ENCODE peak calls at places on chromosomes 13 and 19, in eight cellular contexts. One of them, this sample, is unnamed.

GRCh38 chr13:84050551-84050950 is 168.3 kb upstream of the SLITRK1 start:
- DNase-seq in fibroblast of lung: no peak
- DNase-seq in CD8-positive, alpha-beta memory T cell: no peak
- DNase-seq in sigmoid colon: no peak
- DNase-seq in CD8-positive, alpha-beta T cell: no peak
- DNase-seq in stomach: no peak
- DNase-seq in Peyer's patch: no peak
- DNase-seq in heart left ventricle: no peak
- DNase-seq in this sample: no peak

GRCh38 chr13:105773887-105774538 is 761.4 kb downstream of the EFNB2 start:
- DNase-seq in sigmoid colon: no peak
- DNase-seq in fibroblast of lung: peak; percentile 30
- DNase-seq in stomach: no peak
- DNase-seq in CD8-positive, alpha-beta memory T cell: no peak
- DNase-seq in CD8-positive, alpha-beta T cell: no peak
- DNase-seq in heart left ventricle: no peak
- DNase-seq in Peyer's patch: no peak
- DNase-seq in this sample: no peak

GRCh38 chr13:113852536-113853517 is 11.0 kb downstream of the GAS6 start:
- DNase-seq in Peyer's patch: peak; percentile 55
- DNase-seq in stomach: no peak
- DNase-seq in CD8-positive, alpha-beta T cell: no peak
- DNase-seq in fibroblast of lung: no peak
- DNase-seq in sigmoid colon: no peak
- DNase-seq in CD8-positive, alpha-beta memory T cell: no peak
- DNase-seq in heart left ventricle: peak; percentile 16
- DNase-seq in this sample: peak; percentile 63

GRCh38 chr13:23695711-23696512 is 125.7 kb downstream of the TNFRSF19 start:
- DNase-seq in fibroblast of lung: no peak
- DNase-seq in stomach: no peak
- DNase-seq in Peyer's patch: peak; percentile 59
- DNase-seq in heart left ventricle: no peak
- DNase-seq in sigmoid colon: no peak
- DNase-seq in CD8-positive, alpha-beta memory T cell: peak; percentile 26
- DNase-seq in CD8-positive, alpha-beta T cell: peak; percentile 55
- DNase-seq in this sample: peak; percentile 50

GRCh38 chr13:29546662-29547061 is 48.8 kb downstream of the SLC7A1 start:
- DNase-seq in heart left ventricle: no peak
- DNase-seq in fibroblast of lung: no peak
- DNase-seq in sigmoid colon: no peak
- DNase-seq in stomach: no peak
- DNase-seq in CD8-positive, alpha-beta T cell: no peak
- DNase-seq in Peyer's patch: no peak
- DNase-seq in CD8-positive, alpha-beta memory T cell: no peak
- DNase-seq in this sample: no peak

GRCh38 chr19:2602391-2603181 is 99.9 kb downstream of the GNG7 start:
- DNase-seq in sigmoid colon: peak; percentile 98
- DNase-seq in Peyer's patch: peak; percentile 67
- DNase-seq in stomach: peak; percentile 77
- DNase-seq in fibroblast of lung: peak; percentile 94
- DNase-seq in CD8-positive, alpha-beta memory T cell: no peak
- DNase-seq in heart left ventricle: peak; percentile 82
- DNase-seq in CD8-positive, alpha-beta T cell: no peak
- DNase-seq in this sample: peak; percentile 43

GRCh38 chr13:50126378-50127016 is 111.3 kb downstream of the KCNRG start:
- DNase-seq in CD8-positive, alpha-beta memory T cell: no peak
- DNase-seq in sigmoid colon: no peak
- DNase-seq in Peyer's patch: peak; percentile 55
- DNase-seq in heart left ventricle: no peak
- DNase-seq in CD8-positive, alpha-beta T cell: no peak
- DNase-seq in stomach: no peak
- DNase-seq in fibroblast of lung: peak; percentile 71
- DNase-seq in this sample: no peak

GRCh38 chr13:48222358-48223015 is 10.5 kb upstream of the ITM2B start:
- DNase-seq in CD8-positive, alpha-beta T cell: no peak
- DNase-seq in fibroblast of lung: peak; percentile 76
- DNase-seq in stomach: no peak
- DNase-seq in sigmoid colon: peak; percentile 73
- DNase-seq in Peyer's patch: peak; percentile 62
- DNase-seq in CD8-positive, alpha-beta memory T cell: no peak
- DNase-seq in heart left ventricle: peak; percentile 25
- DNase-seq in this sample: peak; percentile 60

GRCh38 chr13:20331949-20332348 is 99.8 kb upstream of the GJB6 start:
- DNase-seq in heart left ventricle: no peak
- DNase-seq in CD8-positive, alpha-beta memory T cell: no peak
- DNase-seq in CD8-positive, alpha-beta T cell: no peak
- DNase-seq in sigmoid colon: no peak
- DNase-seq in stomach: no peak
- DNase-seq in fibroblast of lung: no peak
- DNase-seq in Peyer's patch: no peak
- DNase-seq in this sample: no peak

GRCh38 chr19:1038995-1039645 is 787 bp upstream of the ABCA7 start:
- DNase-seq in stomach: no peak
- DNase-seq in CD8-positive, alpha-beta T cell: no peak
- DNase-seq in fibroblast of lung: peak; percentile 44
- DNase-seq in sigmoid colon: no peak
- DNase-seq in Peyer's patch: no peak
- DNase-seq in heart left ventricle: no peak
- DNase-seq in CD8-positive, alpha-beta memory T cell: no peak
- DNase-seq in this sample: no peak

GRCh38 chr19:27736225-27736624 is 1476.7 kb downstream of the UQCRFS1 start:
- DNase-seq in sigmoid colon: no peak
- DNase-seq in Peyer's patch: no peak
- DNase-seq in CD8-positive, alpha-beta memory T cell: no peak
- DNase-seq in fibroblast of lung: no peak
- DNase-seq in heart left ventricle: no peak
- DNase-seq in CD8-positive, alpha-beta T cell: no peak
- DNase-seq in stomach: no peak
- DNase-seq in this sample: no peak

DNA sequence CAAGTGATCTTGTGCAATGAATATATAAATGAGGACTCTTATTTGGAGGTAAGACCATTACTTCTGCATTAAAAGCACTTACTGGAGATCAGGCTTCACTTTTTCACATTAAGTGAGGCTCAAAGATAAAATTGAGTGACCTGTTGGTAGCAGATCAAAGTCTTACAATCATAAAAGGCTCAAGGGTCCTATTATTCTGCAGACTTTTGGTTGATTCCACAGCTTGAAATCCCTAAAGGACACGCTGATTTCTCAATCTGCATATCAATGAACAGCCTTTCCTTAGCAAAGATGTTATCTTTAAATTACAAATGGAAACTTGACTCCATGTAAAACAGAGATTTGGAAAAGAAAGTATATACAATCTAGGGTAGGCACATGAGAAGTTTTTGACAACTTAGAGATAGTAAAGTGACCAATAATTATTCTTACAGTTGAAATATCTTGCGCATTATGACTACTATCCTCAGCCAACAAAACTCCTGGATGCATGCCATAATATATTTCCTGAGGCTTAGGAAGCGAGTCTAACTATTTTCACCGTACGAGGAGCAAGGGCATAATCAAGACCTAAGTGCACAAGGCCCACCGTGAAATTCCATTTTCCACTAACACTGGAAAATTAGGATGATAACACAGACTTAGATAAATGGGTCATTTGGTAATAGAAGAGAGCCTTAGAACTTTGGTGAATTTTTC is 640.7 kb downstream of the LIG4 start:
- DNase-seq in stomach: no peak
- DNase-seq in heart left ventricle: no peak
- DNase-seq in CD8-positive, alpha-beta memory T cell: no peak
- DNase-seq in sigmoid colon: no peak
- DNase-seq in CD8-positive, alpha-beta T cell: no peak
- DNase-seq in Peyer's patch: no peak
- DNase-seq in fibroblast of lung: peak; percentile 26
- DNase-seq in this sample: no peak
- H3K4me3 ChIP-seq in stomach: no peak overlapping the region
- H3K4me3 ChIP-seq in heart left ventricle: no peak overlapping the region
- H3K4me3 ChIP-seq in CD8-positive, alpha-beta memory T cell: no peak overlapping the region
- H3K4me3 ChIP-seq in sigmoid colon: no peak overlapping the region
- H3K4me3 ChIP-seq in CD8-positive, alpha-beta T cell: no peak overlapping the region
- H3K4me3 ChIP-seq in Peyer's patch: no peak overlapping the region
- H3K4me3 ChIP-seq in fibroblast of lung: no peak overlapping the region
- H3K4me3 ChIP-seq in this sample: no peak overlapping the region

GRCh38 chr19:57599761-57600383 is at the start of gene ZNF530:
- DNase-seq in Peyer's patch: peak; percentile 97
- DNase-seq in heart left ventricle: peak; percentile 96
- DNase-seq in fibroblast of lung: peak; percentile 93
- DNase-seq in CD8-positive, alpha-beta T cell: peak; percentile 77
- DNase-seq in CD8-positive, alpha-beta memory T cell: peak; percentile 79
- DNase-seq in stomach: peak; percentile 96
- DNase-seq in sigmoid colon: peak; percentile 97
- DNase-seq in this sample: peak; percentile 94

DNA sequence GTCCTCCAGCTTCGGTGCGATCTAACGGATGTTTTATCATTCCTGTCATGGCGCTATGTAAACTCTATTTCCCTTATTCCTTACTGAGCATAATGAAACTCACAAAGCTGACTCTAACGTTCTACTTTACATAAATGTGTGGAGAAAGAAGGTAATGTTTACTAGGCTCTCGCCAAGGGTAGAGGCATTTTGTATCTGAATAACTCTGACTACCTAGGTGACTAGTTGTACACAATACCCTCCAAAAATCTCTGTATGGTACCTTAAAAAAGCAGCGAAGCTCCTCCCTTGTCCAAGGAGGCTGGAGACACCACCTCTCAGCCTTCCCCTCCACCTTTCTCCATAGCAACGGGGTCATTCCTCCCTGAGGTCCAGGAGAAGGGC is 316 bp upstream of the ZNF530 start:
- DNase-seq in CD8-positive, alpha-beta memory T cell: no peak
- DNase-seq in stomach: no peak
- DNase-seq in sigmoid colon: no peak
- DNase-seq in fibroblast of lung: no peak
- DNase-seq in CD8-positive, alpha-beta T cell: no peak
- DNase-seq in heart left ventricle: no peak
- DNase-seq in Peyer's patch: no peak
- DNase-seq in this sample: no peak
- H3K27ac ChIP-seq in CD8-positive, alpha-beta memory T cell: no peak overlapping the region
- H3K27ac ChIP-seq in stomach: no peak overlapping the region
- H3K27ac ChIP-seq in sigmoid colon: peak overlapping the region; percentile 55
- H3K27ac ChIP-seq in fibroblast of lung: no peak overlapping the region
- H3K27ac ChIP-seq in CD8-positive, alpha-beta T cell: peak overlapping the region; percentile 16
- H3K27ac ChIP-seq in heart left ventricle: peak overlapping the region; percentile 40
- H3K27ac ChIP-seq in Peyer's patch: peak overlapping the region; percentile 40
- H3K27ac ChIP-seq in this sample: no peak overlapping the region

DNA sequence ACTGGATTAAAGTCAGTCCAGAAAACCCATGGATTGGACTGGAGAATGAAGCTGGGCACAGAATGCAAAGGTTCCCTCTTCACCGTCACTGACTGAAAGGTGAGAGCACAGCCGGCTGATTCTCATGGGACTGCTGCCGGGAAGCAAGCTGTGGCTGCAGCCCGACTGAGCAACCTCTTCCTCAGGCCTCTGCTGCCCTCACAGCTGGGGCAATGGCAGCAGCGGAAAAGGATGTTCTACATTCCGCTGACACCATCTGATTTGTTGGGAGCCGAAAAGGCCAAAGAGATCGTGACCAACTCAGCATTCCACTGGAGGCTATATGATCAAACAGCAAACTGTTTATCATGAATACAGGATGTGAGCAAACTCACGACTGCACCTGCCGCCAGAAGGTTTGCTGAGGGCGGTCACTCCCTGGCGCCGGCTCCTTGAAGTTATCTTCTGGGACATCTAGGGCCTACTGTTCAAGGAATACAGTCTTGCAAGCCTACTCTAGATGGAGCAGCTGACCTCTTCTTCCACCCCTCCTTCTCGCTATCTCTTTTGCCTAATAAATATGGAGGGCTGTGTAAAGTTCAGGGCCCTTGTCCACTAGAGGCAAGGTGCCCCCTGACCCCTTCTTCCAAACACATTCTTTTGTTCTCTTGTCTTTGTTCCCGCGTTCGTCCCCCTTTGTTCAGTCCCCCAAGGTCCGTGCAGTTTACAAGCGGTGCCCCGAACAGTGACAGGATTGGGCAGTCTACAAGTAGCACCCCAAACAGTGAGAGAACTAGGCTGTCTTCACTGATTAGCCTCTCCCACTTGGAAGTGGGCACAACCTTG is 19.6 kb upstream of the SIGLEC6 start:
- DNase-seq in sigmoid colon: no peak
- DNase-seq in CD8-positive, alpha-beta T cell: no peak
- DNase-seq in fibroblast of lung: no peak
- DNase-seq in CD8-positive, alpha-beta memory T cell: no peak
- DNase-seq in heart left ventricle: no peak
- DNase-seq in Peyer's patch: no peak
- DNase-seq in stomach: no peak
- DNase-seq in this sample: no peak
- H3K4me3 ChIP-seq in sigmoid colon: no peak overlapping the region
- H3K4me3 ChIP-seq in CD8-positive, alpha-beta T cell: no peak overlapping the region
- H3K4me3 ChIP-seq in fibroblast of lung: no peak overlapping the region
- H3K4me3 ChIP-seq in CD8-positive, alpha-beta memory T cell: no peak overlapping the region
- H3K4me3 ChIP-seq in heart left ventricle: no peak overlapping the region
- H3K4me3 ChIP-seq in Peyer's patch: peak overlapping the region; percentile 37
- H3K4me3 ChIP-seq in stomach: no peak overlapping the region
- H3K4me3 ChIP-seq in this sample: no peak overlapping the region

GRCh38 chr19:18470787-18471186 is 32.9 kb upstream of the ISYNA1 start:
- DNase-seq in fibroblast of lung: no peak
- DNase-seq in heart left ventricle: no peak
- DNase-seq in stomach: no peak
- DNase-seq in CD8-positive, alpha-beta T cell: no peak
- DNase-seq in CD8-positive, alpha-beta memory T cell: no peak
- DNase-seq in Peyer's patch: no peak
- DNase-seq in sigmoid colon: no peak
- DNase-seq in this sample: no peak

GRCh38 chr19:18473706-18474087 is 35.8 kb upstream of the ISYNA1 start:
- DNase-seq in heart left ventricle: no peak
- DNase-seq in stomach: no peak
- DNase-seq in fibroblast of lung: no peak
- DNase-seq in CD8-positive, alpha-beta T cell: no peak
- DNase-seq in sigmoid colon: no peak
- DNase-seq in Peyer's patch: no peak
- DNase-seq in CD8-positive, alpha-beta memory T cell: no peak
- DNase-seq in this sample: no peak

GRCh38 chr19:18475004-18475453 is 37.1 kb upstream of the ISYNA1 start:
- DNase-seq in fibroblast of lung: no peak
- DNase-seq in Peyer's patch: no peak
- DNase-seq in CD8-positive, alpha-beta T cell: no peak
- DNase-seq in heart left ventricle: no peak
- DNase-seq in sigmoid colon: peak; percentile 64
- DNase-seq in CD8-positive, alpha-beta memory T cell: peak; percentile 35
- DNase-seq in stomach: no peak
- DNase-seq in this sample: peak; percentile 50

GRCh38 chr19:18474366-18474887 is 36.5 kb upstream of the ISYNA1 start:
- DNase-seq in Peyer's patch: no peak
- DNase-seq in sigmoid colon: no peak
- DNase-seq in heart left ventricle: no peak
- DNase-seq in stomach: no peak
- DNase-seq in fibroblast of lung: no peak
- DNase-seq in CD8-positive, alpha-beta T cell: no peak
- DNase-seq in CD8-positive, alpha-beta memory T cell: no peak
- DNase-seq in this sample: no peak

GRCh38 chr19:18473003-18473705 is 35.2 kb upstream of the ISYNA1 start:
- DNase-seq in CD8-positive, alpha-beta T cell: no peak
- DNase-seq in stomach: no peak
- DNase-seq in CD8-positive, alpha-beta memory T cell: no peak
- DNase-seq in sigmoid colon: no peak
- DNase-seq in Peyer's patch: no peak
- DNase-seq in fibroblast of lung: no peak
- DNase-seq in heart left ventricle: no peak
- DNase-seq in this sample: no peak
- H3K27ac ChIP-seq in CD8-positive, alpha-beta T cell: no peak overlapping the region
- H3K27ac ChIP-seq in stomach: peak overlapping the region; percentile 6
- H3K27ac ChIP-seq in CD8-positive, alpha-beta memory T cell: no peak overlapping the region
- H3K27ac ChIP-seq in sigmoid colon: no peak overlapping the region
- H3K27ac ChIP-seq in Peyer's patch: peak overlapping the region; percentile 47
- H3K27ac ChIP-seq in fibroblast of lung: no peak overlapping the region
- H3K27ac ChIP-seq in heart left ventricle: peak overlapping the region; percentile 43
- H3K27ac ChIP-seq in this sample: no peak overlapping the region

This sample was measured in small intestine.